ENCODE peak calls at places on chromosome 10, in eight cellular contexts. One of them, this sample, is unnamed.
A peak's percentile ranks its signal among the peaks of the same experiment; 100 is the strongest.

GRCh38 chr10:89494615-89495014 is 40.8 kb downstream of the SLC16A12 start:
- DNase-seq in COR-L47: no peak
- DNase-seq in AG08395: no peak
- DNase-seq in heart right ventricle: no peak
- DNase-seq in GF-D8: no peak
- DNase-seq in effector memory CD8-positive, alpha-beta T cell: no peak
- DNase-seq in activated T-cell treated with anti-CD3 and anti-CD28 coated beads, Interleukin-2, amount 50 U/mL, for 72 hours: no peak
- DNase-seq in NCI-H1092: no peak
- DNase-seq in this sample: no peak

GRCh38 chr10:97574374-97575100 is 2.0 kb downstream of the ANKRD2 start:
- DNase-seq in effector memory CD8-positive, alpha-beta T cell: no peak
- DNase-seq in NCI-H1092: peak; percentile 24
- DNase-seq in GF-D8: no peak
- DNase-seq in heart right ventricle: peak; percentile 37
- DNase-seq in COR-L47: peak; percentile 68
- DNase-seq in activated T-cell treated with anti-CD3 and anti-CD28 coated beads, Interleukin-2, amount 50 U/mL, for 72 hours: no peak
- DNase-seq in AG08395: peak; percentile 86
- DNase-seq in this sample: peak; percentile 76

GRCh38 chr10:133336131-133337078 is at the start of gene CALY:
- DNase-seq in heart right ventricle: no peak
- DNase-seq in activated T-cell treated with anti-CD3 and anti-CD28 coated beads, Interleukin-2, amount 50 U/mL, for 72 hours: peak; percentile 80
- DNase-seq in effector memory CD8-positive, alpha-beta T cell: peak; percentile 87
- DNase-seq in GF-D8: peak; percentile 37
- DNase-seq in NCI-H1092: no peak
- DNase-seq in COR-L47: no peak
- DNase-seq in AG08395: no peak
- DNase-seq in this sample: no peak

GRCh38 chr10:106557951-106558733 is 606.4 kb downstream of the SORCS1 start:
- DNase-seq in COR-L47: no peak
- DNase-seq in AG08395: no peak
- DNase-seq in GF-D8: no peak
- DNase-seq in effector memory CD8-positive, alpha-beta T cell: no peak
- DNase-seq in heart right ventricle: no peak
- DNase-seq in NCI-H1092: no peak
- DNase-seq in activated T-cell treated with anti-CD3 and anti-CD28 coated beads, Interleukin-2, amount 50 U/mL, for 72 hours: no peak
- DNase-seq in this sample: no peak

GRCh38 chr10:80319725-80320290 is 30.4 kb upstream of the MAT1A start:
- DNase-seq in effector memory CD8-positive, alpha-beta T cell: no peak
- DNase-seq in GF-D8: no peak
- DNase-seq in COR-L47: no peak
- DNase-seq in heart right ventricle: no peak
- DNase-seq in AG08395: no peak
- DNase-seq in NCI-H1092: no peak
- DNase-seq in activated T-cell treated with anti-CD3 and anti-CD28 coated beads, Interleukin-2, amount 50 U/mL, for 72 hours: no peak
- DNase-seq in this sample: no peak

GRCh38 chr10:43255644-43256431 is 11.0 kb downstream of the RASGEF1A start:
- DNase-seq in activated T-cell treated with anti-CD3 and anti-CD28 coated beads, Interleukin-2, amount 50 U/mL, for 72 hours: peak; percentile 56
- DNase-seq in COR-L47: no peak
- DNase-seq in AG08395: no peak
- DNase-seq in NCI-H1092: no peak
- DNase-seq in GF-D8: no peak
- DNase-seq in heart right ventricle: no peak
- DNase-seq in effector memory CD8-positive, alpha-beta T cell: peak; percentile 66
- DNase-seq in this sample: no peak

GRCh38 chr10:130078120-130078519 is 32.5 kb downstream of the C10orf143 start:
- DNase-seq in AG08395: no peak
- DNase-seq in heart right ventricle: no peak
- DNase-seq in effector memory CD8-positive, alpha-beta T cell: no peak
- DNase-seq in activated T-cell treated with anti-CD3 and anti-CD28 coated beads, Interleukin-2, amount 50 U/mL, for 72 hours: no peak
- DNase-seq in GF-D8: no peak
- DNase-seq in COR-L47: no peak
- DNase-seq in NCI-H1092: no peak
- DNase-seq in this sample: no peak

GRCh38 chr10:71211759-71212248 is 566 bp upstream of the UNC5B start:
- DNase-seq in heart right ventricle: no peak
- DNase-seq in activated T-cell treated with anti-CD3 and anti-CD28 coated beads, Interleukin-2, amount 50 U/mL, for 72 hours: no peak
- DNase-seq in effector memory CD8-positive, alpha-beta T cell: no peak
- DNase-seq in AG08395: no peak
- DNase-seq in COR-L47: no peak
- DNase-seq in NCI-H1092: no peak
- DNase-seq in GF-D8: no peak
- DNase-seq in this sample: no peak

GRCh38 chr10:78829570-78829969 is 239.2 kb upstream of the ZMIZ1 start:
- DNase-seq in GF-D8: no peak
- DNase-seq in effector memory CD8-positive, alpha-beta T cell: no peak
- DNase-seq in activated T-cell treated with anti-CD3 and anti-CD28 coated beads, Interleukin-2, amount 50 U/mL, for 72 hours: no peak
- DNase-seq in NCI-H1092: no peak
- DNase-seq in heart right ventricle: no peak
- DNase-seq in COR-L47: no peak
- DNase-seq in AG08395: peak; percentile 72
- DNase-seq in this sample: no peak

GRCh38 chr10:122560279-122560804 is at the start of gene DMBT1:
- DNase-seq in COR-L47: no peak
- DNase-seq in activated T-cell treated with anti-CD3 and anti-CD28 coated beads, Interleukin-2, amount 50 U/mL, for 72 hours: no peak
- DNase-seq in AG08395: no peak
- DNase-seq in heart right ventricle: no peak
- DNase-seq in NCI-H1092: no peak
- DNase-seq in GF-D8: no peak
- DNase-seq in effector memory CD8-positive, alpha-beta T cell: no peak
- DNase-seq in this sample: no peak